ENCODE peak calls at places on chromosomes 1 and 21, in ten cellular contexts. L is fibroblast of lung, U is mucosa of descending colon, Z is small intestine, B is astrocyte, T is pancreas, G is body of pancreas, I is lung, V is tibial nerve, R is K562. W is an unnamed sample.

GRCh38 chr1:225941220-225941948 is at the start of gene LEFTY2:
- DNase-seq in L (no peak), U (no peak), Z (no peak), B (no peak), T (no peak), G (no peak), I (no peak), V (no peak), R (no peak), W (no peak)

GRCh38 chr1:179143332-179143731 is 61.5 kb downstream of the TOR3A start:
- DNase-seq in L (peak; percentile 96), U (no peak), Z (no peak), B (peak; percentile 94), T (no peak), G (no peak), I (no peak), V (no peak), R (no peak), W (peak; percentile 96)

GRCh38 chr1:205369621-205370230 is 13.0 kb upstream of the KLHDC8A start:
- DNase-seq in L (no peak), U (no peak), Z (no peak), B (no peak), T (no peak), G (peak; percentile 39), I (no peak), V (no peak), R (no peak), W (no peak)

GRCh38 chr1:180250883-180251509 is 20.9 kb downstream of the LHX4 start:
- DNase-seq in L (no peak), U (no peak), Z (no peak), B (no peak), T (no peak), G (no peak), I (no peak), V (no peak), R (no peak), W (no peak)

GRCh38 chr21:14541840-14542495 is 4.1 kb downstream of the SAMSN1 start:
- DNase-seq in L (no peak), U (no peak), Z (no peak), B (no peak), T (no peak), G (no peak), I (no peak), V (no peak), R (no peak), W (no peak)

GRCh38 chr1:9877962-9878361 is 32.1 kb downstream of the CTNNBIP1 start:
- DNase-seq in L (no peak), U (peak; percentile 56), Z (peak; percentile 75), B (no peak), T (no peak), G (no peak), I (no peak), V (no peak), R (no peak), W (no peak)

GRCh38 chr1:169348356-169349036 is 19.1 kb downstream of the NME7 start:
- DNase-seq in L (peak; percentile 79), U (peak; percentile 63), Z (peak; percentile 72), B (no peak), T (peak; percentile 41), G (no peak), I (no peak), V (no peak), R (peak; percentile 28), W (peak; percentile 59)

GRCh38 chr1:231037585-231038517 is 2.2 kb downstream of the FAM89A start:
- DNase-seq in L (no peak), U (no peak), Z (no peak), B (peak; percentile 37), T (no peak), G (no peak), I (no peak), V (no peak), R (no peak), W (peak; percentile 96)

DNA sequence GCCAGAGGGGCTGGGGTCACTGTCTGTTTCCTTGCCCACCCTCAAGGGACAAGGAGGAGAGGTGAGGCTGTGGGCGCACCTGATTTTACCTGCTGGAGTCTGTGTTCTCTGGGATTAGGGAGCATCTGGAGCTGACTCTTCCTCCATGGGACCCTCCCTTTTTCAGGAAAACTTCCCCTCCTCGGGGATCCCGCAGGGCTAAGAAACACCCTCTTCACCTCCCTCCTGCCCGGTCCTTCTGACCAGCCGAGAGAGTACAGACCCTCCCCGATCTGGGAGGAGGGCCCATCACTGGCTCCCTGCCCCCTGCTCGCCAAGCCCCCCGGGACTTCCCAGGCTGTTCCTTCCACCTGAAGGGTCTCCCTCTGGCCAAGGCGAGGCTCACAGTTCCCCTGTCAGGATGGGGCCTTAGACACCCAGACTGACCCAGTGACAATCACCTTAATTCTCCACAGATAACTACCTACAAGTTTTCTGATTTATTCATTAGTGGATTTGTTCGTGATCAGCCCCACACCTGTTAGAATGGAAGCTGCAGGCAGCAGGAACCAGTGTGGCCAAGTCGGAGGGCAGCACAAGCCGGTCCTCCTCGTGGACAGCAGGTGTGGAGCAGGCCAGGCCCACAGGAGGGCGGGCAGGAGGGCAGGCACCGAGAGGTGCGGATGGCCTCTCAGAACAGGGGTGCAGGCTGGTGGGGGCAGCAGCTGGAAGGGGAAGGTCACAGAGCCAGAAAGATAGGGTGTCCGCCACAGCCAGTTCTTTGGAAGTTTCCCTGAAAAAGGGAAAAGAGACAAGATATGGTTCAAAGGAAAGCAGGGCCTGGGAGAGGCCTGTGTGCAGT is 15.9 kb upstream of the SAMD11 start:
- DNase-seq in L (no peak), U (no peak), Z (no peak), B (no peak), T (peak; percentile 6), G (no peak), I (no peak), V (peak; percentile 5), R (no peak), W (no peak)
- H3K4me1 ChIP-seq in L (peaks cover 8% of the 10 kb centered on the region), U (peaks cover 11% of the 10 kb centered on the region), Z (no peaks in the 10 kb centered on the region), B (peaks cover 25% of the 10 kb centered on the region), T (no peaks in the 10 kb centered on the region), G (peaks cover 30% of the 10 kb centered on the region), I (no peaks in the 10 kb centered on the region), V (no peaks in the 10 kb centered on the region), R (peaks cover 67% of the 10 kb centered on the region), W (peaks cover 54% of the 10 kb centered on the region)

GRCh38 chr1:59672851-59673574 is 141.7 kb upstream of the HOOK1 start:
- DNase-seq in L (peak; percentile 56), U (no peak), Z (no peak), B (peak; percentile 81), T (no peak), G (no peak), I (no peak), V (no peak), R (no peak), W (peak; percentile 74)

GRCh38 chr1:59674605-59675004 is 140.1 kb upstream of the HOOK1 start:
- DNase-seq in L (peak; percentile 63), U (no peak), Z (no peak), B (no peak), T (no peak), G (no peak), I (peak; percentile 48), V (no peak), R (no peak), W (no peak)

GRCh38 chr1:59671066-59671952 is 143.4 kb upstream of the HOOK1 start:
- DNase-seq in L (no peak), U (no peak), Z (no peak), B (no peak), T (no peak), G (no peak), I (no peak), V (no peak), R (no peak), W (no peak)

GRCh38 chr1:59671953-59672305 is 142.8 kb upstream of the HOOK1 start:
- DNase-seq in L (no peak), U (no peak), Z (no peak), B (no peak), T (no peak), G (no peak), I (no peak), V (no peak), R (no peak), W (no peak)

GRCh38 chr1:59673575-59674467 is 140.9 kb upstream of the HOOK1 start:
- DNase-seq in L (no peak), U (peak; percentile 36), Z (no peak), B (no peak), T (peak; percentile 49), G (peak; percentile 43), I (peak; percentile 86), V (peak; percentile 29), R (no peak), W (no peak)
- H3K4me1 ChIP-seq in L (peaks cover 3% of the 10 kb centered on the region), U (peaks cover 6% of the 10 kb centered on the region), Z (no peaks in the 10 kb centered on the region), B (peaks cover 28% of the 10 kb centered on the region), T (peaks cover 5% of the 10 kb centered on the region), G (peaks cover 69% of the 10 kb centered on the region), I (peaks cover 7% of the 10 kb centered on the region), V (peaks cover 3% of the 10 kb centered on the region), R (no peaks in the 10 kb centered on the region), W (peaks cover 2% of the 10 kb centered on the region)

GRCh38 chr1:167635941-167636340 is 5.9 kb downstream of the RCSD1 start:
- DNase-seq in L (no peak), U (no peak), Z (no peak), B (no peak), T (no peak), G (no peak), I (no peak), V (no peak), R (no peak), W (no peak)
- H3K4me1 ChIP-seq in L (peaks cover 3% of the 10 kb centered on the region), U (peaks cover 8% of the 10 kb centered on the region), Z (no peaks in the 10 kb centered on the region), B (no peaks in the 10 kb centered on the region), T (no peaks in the 10 kb centered on the region), G (peaks cover 5% of the 10 kb centered on the region), I (peaks cover 22% of the 10 kb centered on the region), V (no peaks in the 10 kb centered on the region), R (peaks cover 32% of the 10 kb centered on the region), W (peaks cover 5% of the 10 kb centered on the region)

GRCh38 chr1:159935719-159936283 is 9.6 kb downstream of the IGSF9 start:
- DNase-seq in L (no peak), U (no peak), Z (no peak), B (no peak), T (no peak), G (no peak), I (no peak), V (no peak), R (no peak), W (peak; percentile 15)
- H3K4me1 ChIP-seq in L (no peaks in the 10 kb centered on the region), U (peaks cover 44% of the 10 kb centered on the region), Z (peaks cover 17% of the 10 kb centered on the region), B (no peaks in the 10 kb centered on the region), T (no peaks in the 10 kb centered on the region), G (peaks cover 8% of the 10 kb centered on the region), I (no peaks in the 10 kb centered on the region), V (no peaks in the 10 kb centered on the region), R (peaks cover 24% of the 10 kb centered on the region), W (peaks cover 3% of the 10 kb centered on the region)

GRCh38 chr1:192516776-192517297 is 58.7 kb upstream of the RGS1 start:
- DNase-seq in L (no peak), U (peak; percentile 55), Z (peak; percentile 76), B (peak; percentile 69), T (no peak), G (no peak), I (no peak), V (no peak), R (no peak), W (peak; percentile 90)
- H3K4me1 ChIP-seq in L (no peaks in the 10 kb centered on the region), U (no peaks in the 10 kb centered on the region), Z (no peaks in the 10 kb centered on the region), B (no peaks in the 10 kb centered on the region), T (no peaks in the 10 kb centered on the region), G (peaks cover 11% of the 10 kb centered on the region), I (no peaks in the 10 kb centered on the region), V (no peaks in the 10 kb centered on the region), R (no peaks in the 10 kb centered on the region), W (no peaks in the 10 kb centered on the region)